ENCODE peak calls at places on chromosome 4, in five cellular contexts. K is astrocyte of the cerebellum, R is GM12864, P is hippocampal formation, N is B cell. Q is an unnamed sample.

GRCh38 chr4:175770555-175770954 is 41.5 kb downstream of the GPM6A start:
- DNase-seq in R (no peak), K (no peak), N (no peak), P (no peak), Q (no peak)

GRCh38 chr4:83043801-83044407 is 8.9 kb downstream of the COPS4 start:
- DNase-seq in P (no peak), K (no peak), R (no peak), N (no peak), Q (no peak)

GRCh38 chr4:115781528-115782146 is 668.2 kb upstream of the NDST4 start:
- DNase-seq in K (no peak), N (no peak), P (peak), R (no peak), Q (no peak)

GRCh38 chr4:138255917-138256597 is 13.9 kb upstream of the SLC7A11 start:
- DNase-seq in P (no peak), R (no peak), N (no peak), K (no peak), Q (no peak)

GRCh38 chr4:8648816-8649630 is 56.5 kb downstream of the CPZ start:
- DNase-seq in P (no peak), N (no peak), K (no peak), R (no peak), Q (peak)

GRCh38 chr4:3772632-3773031 is 6.4 kb downstream of the ADRA2C start:
- DNase-seq in K (no peak), N (no peak), P (no peak), R (no peak), Q (peak)

GRCh38 chr4:99847362-99847976 is 30.8 kb downstream of the DAPP1 start:
- DNase-seq in P (no peak), N (peak), K (no peak), R (peak), Q (no peak)

GRCh38 chr4:955161-955921 is 18.0 kb downstream of the DGKQ start:
- DNase-seq in N (peak), K (no peak), R (no peak), P (no peak), Q (no peak)

GRCh38 chr4:158538176-158538575 is 16.5 kb downstream of the RXFP1 start:
- DNase-seq in N (no peak), P (no peak), K (no peak), R (no peak), Q (no peak)

GRCh38 chr4:48141048-48141447 is 7.0 kb upstream of the TXK start:
- DNase-seq in N (peak), P (peak), R (no peak), K (peak), Q (no peak)

GRCh38 chr4:130736436-130737185 is 1640.7 kb downstream of the C4orf33 start:
- DNase-seq in R (no peak), N (no peak), P (no peak), K (no peak), Q (no peak)

GRCh38 chr4:180028682-180029081 is 2214.5 kb upstream of the TENM3 start:
- DNase-seq in P (no peak), K (no peak), N (peak), R (no peak), Q (peak)

GRCh38 chr4:140047017-140047640 is 106.9 kb downstream of the MAML3 start:
- DNase-seq in N (no peak), K (peak), P (no peak), R (no peak), Q (no peak)

GRCh38 chr4:104677122-104677521 is 182.4 kb upstream of the CXXC4 start:
- DNase-seq in P (no peak), N (no peak), R (no peak), K (peak), Q (no peak)

GRCh38 chr4:38983756-38984647 is 48.2 kb downstream of the TMEM156 start:
- DNase-seq in P (peak), R (no peak), N (no peak), K (no peak), Q (no peak)

GRCh38 chr4:2805712-2806391 is 13.0 kb downstream of the SH3BP2 start:
- DNase-seq in R (no peak), N (no peak), K (no peak), P (no peak), Q (no peak)